ENCODE peak calls at places on chromosome 13, in six cellular contexts. X is GM23338; N is stimulated activated CD4-positive, alpha-beta T cell treated with anti-CD3 and anti-CD28 coated beads, Interleukin-4, amount 100 ng/mL, for 24 hours; A is HS-27A; U is nephron progenitor cell; Y is left ventricle myocardium superior. E is an unnamed sample.
A peak's percentile ranks its signal among the peaks of the same experiment; 100 is the strongest.

GRCh38 chr13:89097994-89098393 is 1426.8 kb downstream of the SLITRK5 start:
- DNase-seq in X (no peak), N (no peak), A (no peak), U (no peak), Y (no peak), E (no peak)

GRCh38 chr13:47598340-47598911 is 402.6 kb downstream of the SUCLA2 start:
- DNase-seq in X (peak; percentile 7), N (no peak), A (no peak), U (no peak), Y (no peak), E (no peak)

GRCh38 chr13:42814868-42815267 is 33.5 kb downstream of the FAM216B start:
- DNase-seq in X (no peak), N (no peak), A (no peak), U (no peak), Y (no peak), E (no peak)

GRCh38 chr13:93145199-93145598 is 81.4 kb upstream of the GPC6 start:
- DNase-seq in X (peak; percentile 37), N (no peak), A (no peak), U (no peak), Y (no peak), E (no peak)

GRCh38 chr13:112188298-112188610 is 121.3 kb downstream of the SOX1 start:
- DNase-seq in X (no peak), N (no peak), A (no peak), U (no peak), Y (no peak), E (no peak)

GRCh38 chr13:112699318-112699918 is 9.6 kb downstream of the ATP11A start:
- DNase-seq in X (no peak), N (no peak), A (no peak), U (no peak), Y (no peak), E (no peak)

GRCh38 chr13:41411536-41411935 is 45.8 kb upstream of the RGCC start:
- DNase-seq in X (peak; percentile 50), N (peak; percentile 36), A (no peak), U (peak; percentile 7), Y (no peak), E (no peak)

GRCh38 chr13:77028202-77028601 is 1.2 kb upstream of the FBXL3 start:
- DNase-seq in X (no peak), N (no peak), A (no peak), U (no peak), Y (no peak), E (no peak)

GRCh38 chr13:48144413-48145035 is 49.6 kb upstream of the MED4 start:
- DNase-seq in X (no peak), N (no peak), A (no peak), U (no peak), Y (peak; percentile 52), E (no peak)

GRCh38 chr13:111407381-111408131 is 87.1 kb downstream of the TEX29 start:
- DNase-seq in X (no peak), N (no peak), A (no peak), U (no peak), Y (no peak), E (no peak)

GRCh38 chr13:40228981-40229380 is 437.5 kb downstream of the FOXO1 start:
- DNase-seq in X (no peak), N (no peak), A (no peak), U (no peak), Y (no peak), E (no peak)

GRCh38 chr13:76512676-76513277 is 373.4 kb downstream of the KCTD12 start:
- DNase-seq in X (no peak), N (no peak), A (peak; percentile 11), U (no peak), Y (no peak), E (no peak)

GRCh38 chr13:24217601-24218281 is 57.2 kb downstream of the SPATA13 start:
- DNase-seq in X (peak; percentile 19), N (no peak), A (no peak), U (no peak), Y (peak; percentile 38), E (no peak)

GRCh38 chr13:71864094-71864980 is 2.7 kb downstream of the DACH1 start:
- DNase-seq in X (peak; percentile 78), N (no peak), A (no peak), U (peak; percentile 70), Y (peak; percentile 65), E (no peak)

GRCh38 chr13:94382960-94383359 is 96.5 kb downstream of the DCT start:
- DNase-seq in X (no peak), N (no peak), A (no peak), U (no peak), Y (peak; percentile 33), E (no peak)

GRCh38 chr13:75052616-75053015 is 429.4 kb downstream of the TBC1D4 start:
- DNase-seq in X (no peak), N (no peak), A (no peak), U (no peak), Y (no peak), E (no peak)

GRCh38 chr13:95536629-95537241 is 15.8 kb upstream of the CLDN10 start:
- DNase-seq in X (peak; percentile 45), N (no peak), A (no peak), U (no peak), Y (no peak), E (no peak)

GRCh38 chr13:61413572-61413971 is 2.1 kb downstream of the PCDH20 start:
- DNase-seq in X (peak; percentile 33), N (no peak), A (no peak), U (peak; percentile 47), Y (peak; percentile 22), E (no peak)

GRCh38 chr13:57437587-57437986 is 194.0 kb upstream of the PCDH17 start:
- DNase-seq in X (no peak), N (no peak), A (no peak), U (no peak), Y (no peak), E (no peak)

GRCh38 chr13:45521292-45521691 is 56.6 kb downstream of the COG3 start:
- DNase-seq in X (no peak), N (no peak), A (no peak), U (no peak), Y (no peak), E (no peak)

GRCh38 chr13:43159007-43159406 is 135.6 kb downstream of the DNAJC15 start:
- DNase-seq in X (peak; percentile 54), N (no peak), A (peak; percentile 9), U (no peak), Y (no peak), E (no peak)

GRCh38 chr13:113145911-113146598 is 12.4 kb upstream of the PROZ start:
- DNase-seq in X (no peak), N (no peak), A (no peak), U (no peak), Y (no peak), E (no peak)

GRCh38 chr13:113302940-113303339 is 5.9 kb downstream of the LAMP1 start:
- DNase-seq in X (no peak), N (no peak), A (no peak), U (no peak), Y (no peak), E (no peak)

GRCh38 chr13:92573467-92574057 is 653.0 kb upstream of the GPC6 start:
- DNase-seq in X (peak; percentile 84), N (no peak), A (no peak), U (peak; percentile 37), Y (no peak), E (no peak)

GRCh38 chr13:103324641-103325040 is 258.4 kb upstream of the SLC10A2 start:
- DNase-seq in X (no peak), N (no peak), A (no peak), U (no peak), Y (no peak), E (no peak)

GRCh38 chr13:43003010-43003409 is 11.0 kb upstream of the EPSTI1 start:
- DNase-seq in X (no peak), N (no peak), A (no peak), U (no peak), Y (no peak), E (no peak)

GRCh38 chr13:25330541-25330940 is 29.1 kb downstream of the NUP58 start:
- DNase-seq in X (no peak), N (no peak), A (no peak), U (no peak), Y (no peak), E (no peak)

GRCh38 chr13:26051231-26052135 is at the start of gene SHISA2:
- DNase-seq in X (peak; percentile 82), N (peak; percentile 14), A (no peak), U (peak; percentile 69), Y (peak; percentile 64), E (no peak)

GRCh38 chr13:33649212-33649917 is 168.6 kb upstream of the RFC3 start:
- DNase-seq in X (no peak), N (no peak), A (no peak), U (no peak), Y (no peak), E (no peak)

GRCh38 chr13:51324714-51325440 is 14.6 kb upstream of the SERPINE3 start:
- DNase-seq in X (peak; percentile 76), N (no peak), A (no peak), U (no peak), Y (no peak), E (no peak)

GRCh38 chr13:105436946-105437345 is 1098.5 kb downstream of the EFNB2 start:
- DNase-seq in X (no peak), N (no peak), A (no peak), U (no peak), Y (no peak), E (no peak)

GRCh38 chr13:81762449-81762848 is 1421.5 kb upstream of the SPRY2 start:
- DNase-seq in X (peak; percentile 31), N (no peak), A (no peak), U (no peak), Y (no peak), E (no peak)

GRCh38 chr13:72127031-72127430 is 260.0 kb upstream of the DACH1 start:
- DNase-seq in X (peak; percentile 5), N (no peak), A (no peak), U (no peak), Y (no peak), E (no peak)

GRCh38 chr13:43433691-43434121 is 353.1 kb downstream of the ENOX1 start:
- DNase-seq in X (no peak), N (no peak), A (no peak), U (no peak), Y (no peak), E (no peak)

GRCh38 chr13:103031332-103031873 is 34.8 kb downstream of the SLC10A2 start:
- DNase-seq in X (no peak), N (no peak), A (no peak), U (no peak), Y (no peak), E (no peak)

E was measured in Panc1.